ENCODE peak calls at places on chromosomes 5 and 9, in five cellular contexts. Q is cardiac muscle cell, Z is AG09309, J is BE2C, W is AG04449. Y is an unnamed sample.

GRCh38 chr5:109690456-109691247 is 925 bp downstream of the MAN2A1 start:
- DNase-seq in Q (peak), J (peak), W (no peak), Z (peak), Y (peak)

GRCh38 chr9:26735160-26735559 is 157.4 kb downstream of the CAAP1 start:
- DNase-seq in Q (no peak), Z (no peak), W (no peak), J (no peak), Y (no peak)

GRCh38 chr5:89028579-89029272 is 145.7 kb upstream of the MEF2C start:
- DNase-seq in Q (no peak), Z (no peak), W (no peak), J (no peak), Y (peak)

GRCh38 chr9:26802921-26803320 is 89.7 kb downstream of the CAAP1 start:
- DNase-seq in W (no peak), Z (no peak), Q (no peak), J (no peak), Y (no peak)

GRCh38 chr9:37574241-37574721 is 1.9 kb downstream of the FBXO10 start:
- DNase-seq in Q (peak), J (peak), Z (peak), W (no peak), Y (peak)

GRCh38 chr5:980941-981340 is 27.7 kb upstream of the NKD2 start:
- DNase-seq in Q (peak), J (no peak), Z (no peak), W (no peak), Y (no peak)

GRCh38 chr5:169152946-169153345 is 148.0 kb downstream of the SLIT3 start:
- DNase-seq in Z (no peak), Q (no peak), W (no peak), J (no peak), Y (no peak)

GRCh38 chr9:8858250-8859161 is 1058.9 kb upstream of the DMAC1 start:
- DNase-seq in W (no peak), Z (no peak), J (no peak), Q (peak), Y (no peak)

GRCh38 chr5:143657814-143658395 is 154.1 kb upstream of the HMHB1 start:
- DNase-seq in W (no peak), J (peak), Z (no peak), Q (no peak), Y (no peak)

GRCh38 chr9:4143951-4144717 is 155.7 kb downstream of the GLIS3 start:
- DNase-seq in Q (peak), W (no peak), Z (no peak), J (no peak), Y (peak)

GRCh38 chr5:18068851-18069250 is 434.6 kb downstream of the TAF11L14 start:
- DNase-seq in Z (no peak), Q (no peak), W (no peak), J (no peak), Y (no peak)

GRCh38 chr9:121447341-121447834 is 52.3 kb downstream of the GGTA1 start:
- DNase-seq in Z (peak), W (peak), J (no peak), Q (peak), Y (peak)

GRCh38 chr5:151509231-151509630 is 61.8 kb downstream of the SLC36A1 start:
- DNase-seq in Q (no peak), J (no peak), Z (no peak), W (no peak), Y (no peak)

GRCh38 chr5:15885156-15885555 is 294.4 kb downstream of the MARCHF11 start:
- DNase-seq in W (peak), Z (peak), J (no peak), Q (peak), Y (no peak)

GRCh38 chr5:111914957-111915356 is 158.0 kb upstream of the NREP start:
- DNase-seq in Q (no peak), J (no peak), Z (no peak), W (no peak), Y (no peak)

GRCh38 chr9:12640866-12641636 is 52.1 kb upstream of the TYRP1 start:
- DNase-seq in J (no peak), Z (no peak), Q (no peak), W (no peak), Y (no peak)

GRCh38 chr5:150137168-150137957 is 18.3 kb downstream of the PDGFRB start:
- DNase-seq in Z (no peak), W (no peak), Q (peak), J (no peak), Y (no peak)

GRCh38 chr5:151150484-151151262 is 6.9 kb downstream of the ANXA6 start:
- DNase-seq in W (no peak), Q (peak), Z (no peak), J (no peak), Y (peak)

GRCh38 chr9:133509179-133510083 is 15.3 kb downstream of the MYMK start:
- DNase-seq in J (no peak), Z (no peak), Q (peak), W (no peak), Y (no peak)

GRCh38 chr9:87039809-87040392 is 92.6 kb upstream of the GAS1 start:
- DNase-seq in Z (no peak), Q (peak), W (peak), J (no peak), Y (peak)

GRCh38 chr5:160390787-160391696 is 8.8 kb downstream of the FAM200C start:
- DNase-seq in Q (peak), Z (no peak), J (no peak), W (no peak), Y (peak)

GRCh38 chr9:132108728-132109127 is 29.1 kb upstream of the MED27 start:
- DNase-seq in Z (no peak), W (no peak), Q (no peak), J (no peak), Y (no peak)

GRCh38 chr5:116145416-116145815 is 60.6 kb downstream of the COMMD10 start:
- DNase-seq in W (no peak), J (no peak), Z (no peak), Q (no peak), Y (no peak)

GRCh38 chr5:72288923-72289322 is 31.1 kb downstream of the MRPS27 start:
- DNase-seq in Q (no peak), Z (no peak), W (no peak), J (peak), Y (no peak)

GRCh38 chr5:34707451-34708107 is 51.5 kb downstream of the RAI14 start:
- DNase-seq in Q (no peak), J (no peak), W (no peak), Z (no peak), Y (no peak)

GRCh38 chr5:78693339-78693738 is 44.8 kb upstream of the LHFPL2 start:
- DNase-seq in Z (no peak), J (no peak), W (no peak), Q (no peak), Y (no peak)

GRCh38 chr9:90459321-90459720 is 183.3 kb downstream of the DIRAS2 start:
- DNase-seq in Q (no peak), Z (no peak), W (no peak), J (no peak), Y (no peak)

GRCh38 chr9:90455316-90455715 is 187.3 kb downstream of the DIRAS2 start:
- DNase-seq in Q (no peak), J (no peak), Z (no peak), W (no peak), Y (no peak)

GRCh38 chr9:90460220-90460619 is 182.4 kb downstream of the DIRAS2 start:
- DNase-seq in Q (no peak), J (no peak), W (no peak), Z (no peak), Y (no peak)

GRCh38 chr9:90457386-90458080 is 185.1 kb downstream of the DIRAS2 start:
- DNase-seq in J (no peak), W (no peak), Z (no peak), Q (no peak), Y (no peak)

GRCh38 chr9:90458485-90458884 is 184.1 kb downstream of the DIRAS2 start:
- DNase-seq in W (no peak), J (peak), Z (no peak), Q (no peak), Y (no peak)
- TF ChIP-seq CTCF in W (no peak), J (peak), Z (no peak), Q (no peak), Y (no peak)

GRCh38 chr5:140342896-140343295 is 3.5 kb downstream of the HBEGF start:
- DNase-seq in Q (no peak), J (no peak), Z (no peak), W (no peak), Y (no peak)
- TF ChIP-seq CTCF in Q (no peak), J (no peak), Z (no peak), W (no peak), Y (no peak)

GRCh38 chr5:80654054-80654390 is 430 bp upstream of the MSH3 start:
- DNase-seq in J (no peak), Z (no peak), Q (no peak), W (no peak), Y (no peak)

GRCh38 chr5:80654391-80655230 is at the start of the genes DHFR and MSH3:
- DNase-seq in W (peak), Q (peak), Z (peak), J (peak), Y (peak)

GRCh38 chr5:80655231-80655784 is 525 bp upstream of the DHFR start:
- DNase-seq in J (no peak), W (no peak), Q (peak), Z (no peak), Y (no peak)

GRCh38 chr5:80659111-80659510 is 4.3 kb upstream of the DHFR start:
- DNase-seq in Z (no peak), Q (peak), J (no peak), W (no peak), Y (peak)

DNA sequence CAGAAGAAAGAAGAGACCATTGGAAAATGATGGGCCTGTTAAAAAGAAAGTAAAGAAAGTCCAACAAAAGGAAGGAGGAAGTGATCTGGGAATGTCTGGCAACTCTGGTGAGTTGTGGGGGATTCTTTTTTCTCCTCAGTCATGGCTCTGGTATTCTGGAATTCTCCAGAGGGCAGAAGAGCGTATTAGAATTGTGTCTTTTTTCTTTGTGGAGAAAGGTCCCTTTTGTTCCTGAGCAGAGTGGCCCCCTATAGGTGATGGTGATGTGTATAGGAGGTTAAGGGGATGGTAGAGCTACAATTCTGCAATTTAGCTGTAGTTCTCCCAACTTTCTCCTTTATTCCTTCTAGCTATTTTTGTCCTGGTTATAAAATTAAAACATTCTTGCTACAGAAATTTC is 1.6 kb upstream of the DHFR start:
- DNase-seq in Z (no peak), J (no peak), W (no peak), Q (no peak), Y (no peak)
- TF ChIP-seq CTCF in Z (no peak), J (peak), W (peak), Q (no peak), Y (peak)

GRCh38 chr5:172646716-172647285 is 5.7 kb downstream of the NEURL1B start:
- DNase-seq in Z (no peak), W (no peak), Q (peak), J (no peak), Y (no peak)
- TF ChIP-seq CTCF in Z (peak), W (no peak), Q (peak), J (peak), Y (peak)

GRCh38 chr9:128438343-128439109 is 17.3 kb upstream of the ODF2 start:
- DNase-seq in Z (peak), Q (peak), W (no peak), J (peak), Y (peak)

GRCh38 chr9:128431207-128431606 is 10.6 kb downstream of the CERCAM start:
- DNase-seq in Z (no peak), Q (no peak), J (no peak), W (no peak), Y (no peak)

GRCh38 chr9:128434340-128434739 is 13.7 kb downstream of the CERCAM start:
- DNase-seq in Q (no peak), J (no peak), Z (no peak), W (no peak), Y (no peak)

GRCh38 chr9:128439273-128439672 is 16.5 kb upstream of the ODF2 start:
- DNase-seq in Z (no peak), Q (no peak), W (no peak), J (no peak), Y (no peak)

GRCh38 chr9:128435611-128436010 is 15.0 kb downstream of the CERCAM start:
- DNase-seq in Z (no peak), Q (no peak), W (no peak), J (no peak), Y (no peak)
- TF ChIP-seq CTCF in Z (no peak), Q (no peak), W (no peak), J (no peak), Y (no peak)

GRCh38 chr9:137243626-137244485 is 2.8 kb downstream of the TUBB4B start:
- DNase-seq in Z (no peak), J (no peak), W (no peak), Q (no peak), Y (peak)
- TF ChIP-seq CTCF in Z (no peak), J (no peak), W (no peak), Q (no peak), Y (peak)

DNA sequence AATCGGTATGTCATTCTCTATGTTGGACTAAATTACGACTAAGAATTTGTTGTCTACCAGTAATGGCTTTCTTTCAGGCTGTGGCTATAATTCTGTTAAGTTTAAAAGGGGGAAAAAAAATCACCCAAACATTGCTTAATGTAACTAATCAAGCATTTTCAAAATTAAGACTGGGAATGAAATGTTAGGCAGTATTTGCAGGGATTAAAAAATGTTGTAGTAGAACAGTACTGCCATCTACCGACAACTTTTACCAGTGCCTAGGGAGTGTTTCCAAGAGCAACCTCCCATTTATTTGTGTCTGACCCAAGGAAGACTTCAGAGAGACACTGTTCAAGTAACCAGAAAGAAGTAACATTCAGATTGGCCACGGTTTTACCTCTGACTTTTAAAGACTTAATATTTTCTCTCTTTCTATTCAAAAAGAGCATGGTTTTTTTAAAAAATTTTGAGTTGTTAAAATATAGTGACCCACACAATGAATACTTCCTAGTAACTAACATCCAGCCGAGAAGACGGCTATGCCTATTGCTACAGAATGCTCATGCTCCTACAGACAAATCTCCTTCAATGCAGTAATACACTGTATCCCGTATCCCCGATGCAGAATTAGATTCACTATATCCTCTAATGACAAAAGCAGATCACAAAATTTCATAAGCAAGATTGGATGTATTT is 92.4 kb downstream of the ARL15 start:
- DNase-seq in J (peak), W (peak), Q (peak), Z (peak), Y (peak)
- TF ChIP-seq CTCF in J (peak), W (peak), Q (peak), Z (peak), Y (peak)

GRCh38 chr9:29850664-29851063 is 2277.4 kb upstream of the C9orf72 start:
- DNase-seq in W (no peak), Z (no peak), J (no peak), Q (no peak), Y (no peak)
- TF ChIP-seq CTCF in W (no peak), Z (no peak), J (no peak), Q (no peak), Y (peak)

Y was measured in HFFc6.